ENCODE peak calls at places on chromosomes 11 and 22, in seven cellular contexts. M is Peyer's patch, R is right lobe of liver, L is spleen, Y is transverse colon, F is NB4, W is adrenal gland. J is an unnamed sample.

GRCh38 chr22:36369922-36370781 is 17.6 kb downstream of the MYH9 start:
- DNase-seq in M (no peak), R (no peak), L (peak), Y (peak), F (peak), W (peak), J (peak)

GRCh38 chr11:101436511-101437142 is 147.2 kb downstream of the TRPC6 start:
- DNase-seq in M (no peak), R (no peak), L (no peak), Y (peak), F (peak), W (peak), J (no peak)

GRCh38 chr11:70555092-70555491 is 156.8 kb downstream of the CTTN start:
- DNase-seq in M (no peak), R (no peak), L (no peak), Y (no peak), F (no peak), W (no peak), J (no peak)

GRCh38 chr22:47606426-47606825 is 844.0 kb downstream of the TBC1D22A start:
- DNase-seq in M (no peak), R (no peak), L (peak), Y (no peak), F (no peak), W (no peak), J (peak)

GRCh38 chr11:118928108-118928869 is 2.6 kb upstream of the BCL9L start:
- DNase-seq in M (peak), R (peak), L (peak), Y (peak), F (peak), W (peak), J (peak)

GRCh38 chr11:69287968-69288882 is 5.7 kb upstream of the MYEOV start:
- DNase-seq in M (no peak), R (no peak), L (no peak), Y (peak), F (no peak), W (no peak), J (no peak)

GRCh38 chr11:134677338-134677948 is 265.4 kb upstream of the B3GAT1 start:
- DNase-seq in M (no peak), R (no peak), L (peak), Y (no peak), F (no peak), W (no peak), J (peak)

GRCh38 chr11:71532016-71532610 is 5.0 kb downstream of the KRTAP5-7 start:
- DNase-seq in M (no peak), R (no peak), L (no peak), Y (no peak), F (no peak), W (no peak), J (no peak)

GRCh38 chr11:28243596-28243995 is 135.4 kb downstream of the METTL15 start:
- DNase-seq in M (no peak), R (no peak), L (no peak), Y (no peak), F (no peak), W (no peak), J (no peak)

GRCh38 chr11:44017443-44018126 is 30.2 kb upstream of the ACCSL start:
- DNase-seq in M (no peak), R (no peak), L (no peak), Y (no peak), F (no peak), W (peak), J (no peak)

GRCh38 chr22:30453731-30454510 is 17.9 kb downstream of the SEC14L3 start:
- DNase-seq in M (no peak), R (no peak), L (no peak), Y (no peak), F (peak), W (no peak), J (no peak)

GRCh38 chr11:35317253-35317652 is 102.1 kb downstream of the SLC1A2 start:
- DNase-seq in M (no peak), R (no peak), L (peak), Y (no peak), F (no peak), W (no peak), J (no peak)

GRCh38 chr11:125272092-125272491 is 107.5 kb downstream of the PKNOX2 start:
- DNase-seq in M (no peak), R (no peak), L (no peak), Y (no peak), F (no peak), W (no peak), J (no peak)

GRCh38 chr11:44835979-44836378 is 109.2 kb downstream of the TSPAN18 start:
- DNase-seq in M (no peak), R (no peak), L (no peak), Y (no peak), F (no peak), W (no peak), J (no peak)

GRCh38 chr11:705646-706438 is at the start of gene EPS8L2:
- DNase-seq in M (no peak), R (peak), L (peak), Y (peak), F (no peak), W (no peak), J (peak)

GRCh38 chr11:126469308-126469707 is 113.8 kb downstream of the ST3GAL4 start:
- DNase-seq in M (no peak), R (no peak), L (no peak), Y (no peak), F (no peak), W (no peak), J (no peak)
- TF ChIP-seq POLR2A in M (no peak), R (no peak), L (no peak), Y (no peak), F (no peak), W (no peak), J (no peak)

GRCh38 chr11:75399344-75400109 is at the start of gene RPS3:
- DNase-seq in M (peak), R (peak), L (peak), Y (peak), F (peak), W (peak), J (peak)
- TF ChIP-seq POLR2A in M (peak), R (peak), L (peak), Y (peak), F (peak), W (peak), J (peak)

DNA sequence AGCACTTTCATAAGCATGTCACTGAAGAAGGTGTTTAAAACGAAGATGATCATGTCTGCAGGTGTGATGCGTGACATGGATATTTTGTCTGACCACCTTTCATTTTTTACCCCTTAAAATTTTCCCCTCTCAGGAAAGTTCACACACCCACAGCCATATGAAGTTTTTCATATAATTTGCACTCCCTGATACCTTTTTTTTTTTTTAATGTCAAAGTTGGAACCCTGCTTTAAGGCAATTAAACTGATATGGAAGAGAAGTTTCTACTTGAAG is 104.6 kb downstream of the ATXN10 start:
- DNase-seq in M (no peak), R (no peak), L (no peak), Y (no peak), F (no peak), W (no peak), J (no peak)
- TF ChIP-seq POLR2A in M (no peak), R (no peak), L (no peak), Y (no peak), F (no peak), W (no peak), J (no peak)

DNA sequence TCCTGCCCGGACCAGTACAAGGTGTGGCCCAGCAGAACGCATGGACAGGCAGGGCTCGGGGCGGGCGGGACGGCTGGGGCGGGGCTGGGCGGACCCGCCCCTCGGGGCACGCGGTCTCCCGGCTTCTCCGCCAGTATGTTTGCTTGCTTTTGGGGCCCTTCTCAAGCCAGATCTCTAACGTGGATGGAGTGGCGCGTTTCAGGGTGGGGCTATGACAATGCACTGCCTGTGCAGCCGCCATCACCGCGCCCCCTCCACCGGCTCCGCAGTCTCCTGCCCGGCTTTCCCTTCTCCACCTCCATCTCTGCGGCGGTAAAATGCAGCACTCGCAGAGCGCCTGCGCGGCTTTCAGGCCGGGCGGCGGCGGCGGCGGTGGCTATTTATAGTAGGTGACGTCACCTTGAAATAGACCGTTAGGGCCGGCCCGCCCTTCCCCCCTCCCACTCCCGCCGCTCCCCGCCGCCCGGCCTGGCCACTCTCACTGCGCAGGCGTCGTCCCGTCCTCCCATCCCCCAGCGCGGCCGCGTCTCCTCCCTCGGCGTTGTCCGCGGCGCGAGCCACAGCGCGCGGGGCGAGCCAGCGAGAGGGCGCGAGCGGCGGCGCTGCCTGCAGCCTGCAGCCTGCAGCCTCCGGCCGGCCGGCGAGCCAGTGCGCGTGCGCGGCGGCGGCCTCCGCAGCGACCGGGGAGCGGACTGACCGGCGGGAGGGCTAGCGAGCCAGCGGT is at the start of gene YWHAH:
- DNase-seq in M (peak), R (peak), L (peak), Y (peak), F (peak), W (peak), J (peak)
- TF ChIP-seq POLR2A in M (peak), R (peak), L (no peak), Y (peak), F (peak), W (peak), J (no peak)

GRCh38 chr11:122102426-122102825 is 13.6 kb downstream of the BLID start:
- DNase-seq in M (no peak), R (no peak), L (no peak), Y (no peak), F (no peak), W (no peak), J (no peak)

GRCh38 chr11:122101625-122102291 is 14.3 kb downstream of the BLID start:
- DNase-seq in M (no peak), R (no peak), L (no peak), Y (peak), F (no peak), W (peak), J (peak)

GRCh38 chr11:122099345-122100045 is 16.5 kb downstream of the BLID start:
- DNase-seq in M (no peak), R (no peak), L (no peak), Y (no peak), F (no peak), W (no peak), J (no peak)

GRCh38 chr11:122098223-122098980 is 17.6 kb downstream of the BLID start:
- DNase-seq in M (no peak), R (no peak), L (no peak), Y (no peak), F (no peak), W (no peak), J (no peak)

GRCh38 chr11:122100222-122101080 is 15.6 kb downstream of the BLID start:
- DNase-seq in M (no peak), R (no peak), L (no peak), Y (peak), F (no peak), W (peak), J (peak)
- TF ChIP-seq POLR2A in M (no peak), R (no peak), L (no peak), Y (no peak), F (no peak), W (peak), J (peak)

GRCh38 chr11:8693010-8693551 is 10.5 kb downstream of the RPL27A start:
- DNase-seq in M (no peak), R (no peak), L (no peak), Y (no peak), F (no peak), W (no peak), J (no peak)
- TF ChIP-seq POLR2A in M (no peak), R (no peak), L (no peak), Y (no peak), F (no peak), W (no peak), J (no peak)

GRCh38 chr22:23767673-23768548 is at the start of gene CHCHD10:
- DNase-seq in M (peak), R (peak), L (peak), Y (peak), F (peak), W (peak), J (peak)
- TF ChIP-seq POLR2A in M (peak), R (peak), L (no peak), Y (peak), F (peak), W (peak), J (peak)

GRCh38 chr11:7515544-7515943 is 1.7 kb downstream of the PPFIBP2 start:
- DNase-seq in M (no peak), R (no peak), L (no peak), Y (no peak), F (no peak), W (no peak), J (no peak)

GRCh38 chr11:7512525-7513209 is 1.1 kb upstream of the PPFIBP2 start:
- DNase-seq in M (peak), R (peak), L (peak), Y (peak), F (peak), W (peak), J (peak)

GRCh38 chr11:7513210-7514098 is at the start of gene PPFIBP2:
- DNase-seq in M (peak), R (peak), L (peak), Y (peak), F (peak), W (peak), J (peak)

GRCh38 chr11:7516488-7516887 is 2.7 kb downstream of the PPFIBP2 start:
- DNase-seq in M (peak), R (no peak), L (no peak), Y (no peak), F (peak), W (no peak), J (no peak)

GRCh38 chr11:7514099-7514725 is 413 bp downstream of the PPFIBP2 start:
- DNase-seq in M (peak), R (peak), L (no peak), Y (peak), F (peak), W (peak), J (peak)
- TF ChIP-seq POLR2A in M (peak), R (peak), L (no peak), Y (no peak), F (no peak), W (no peak), J (no peak)

GRCh38 chr11:121523581-121524232 is 70.9 kb upstream of the SORL1-AS1 start:
- DNase-seq in M (no peak), R (no peak), L (no peak), Y (no peak), F (no peak), W (no peak), J (no peak)
- TF ChIP-seq POLR2A in M (no peak), R (no peak), L (no peak), Y (no peak), F (no peak), W (no peak), J (no peak)

GRCh38 chr11:8812438-8812837 is 98.6 kb upstream of the AKIP1 start:
- DNase-seq in M (no peak), R (peak), L (no peak), Y (no peak), F (peak), W (peak), J (peak)

GRCh38 chr11:8809185-8809584 is 101.8 kb upstream of the AKIP1 start:
- DNase-seq in M (no peak), R (no peak), L (no peak), Y (no peak), F (no peak), W (no peak), J (no peak)

GRCh38 chr11:8811571-8811970 is 99.4 kb upstream of the AKIP1 start:
- DNase-seq in M (no peak), R (no peak), L (no peak), Y (no peak), F (no peak), W (no peak), J (no peak)

GRCh38 chr11:8809605-8810272 is 101.2 kb upstream of the AKIP1 start:
- DNase-seq in M (no peak), R (no peak), L (no peak), Y (no peak), F (no peak), W (no peak), J (no peak)

GRCh38 chr11:8810331-8811301 is 100.4 kb upstream of the AKIP1 start:
- DNase-seq in M (no peak), R (peak), L (peak), Y (peak), F (no peak), W (peak), J (peak)
- TF ChIP-seq POLR2A in M (peak), R (no peak), L (no peak), Y (peak), F (no peak), W (peak), J (peak)

J was measured in sigmoid colon.